ENCODE peak calls at places on chromosomes 7 and 10, in ten cellular contexts. I is activated CD8-positive, alpha-beta T cell treated with anti-CD3 and anti-CD28 coated beads, Interleukin-2, amount 10 ng/mL, durations not matched to agents 7 days and 5 days; D is nephron progenitor cell; A is neural crest cell; N is astrocyte of the hippocampus; E is ELF-1; V is EL; R is right cardiac atrium; Y is upper lobe of right lung; C is pancreas. M is an unnamed sample.

GRCh38 chr7:98685541-98685940 is 68.5 kb downstream of the NPTX2 start:
- DNase-seq in D (no peak), A (no peak), I (no peak), N (no peak), R (no peak), C (no peak), V (no peak), Y (no peak), E (no peak), M (no peak)

GRCh38 chr10:34638405-34639054 is 176.6 kb downstream of the PARD3 start:
- DNase-seq in R (peak; percentile 87), I (peak; percentile 75), A (peak; percentile 93), E (peak; percentile 60), Y (peak; percentile 79), D (peak; percentile 85), C (peak; percentile 83), N (peak; percentile 90), V (peak; percentile 78), M (peak; percentile 68)

GRCh38 chr10:79442171-79443040 is 3.0 kb downstream of the ZCCHC24 start:
- DNase-seq in E (no peak), Y (peak; percentile 63), I (no peak), N (no peak), C (no peak), V (no peak), A (no peak), R (no peak), D (no peak), M (no peak)

GRCh38 chr7:151453326-151453791 is 13.4 kb upstream of the CRYGN start:
- DNase-seq in R (no peak), C (no peak), N (no peak), I (peak; percentile 52), V (no peak), E (peak; percentile 71), A (no peak), D (peak; percentile 40), Y (peak; percentile 62), M (no peak)

GRCh38 chr10:112724404-112724991 is 225.5 kb upstream of the TCF7L2 start:
- DNase-seq in N (no peak), Y (no peak), I (no peak), C (no peak), A (no peak), R (no peak), E (peak; percentile 23), V (no peak), D (peak; percentile 11), M (no peak)

GRCh38 chr7:7426686-7427085 is 109.0 kb downstream of the COL28A1 start:
- DNase-seq in N (no peak), R (no peak), V (no peak), A (no peak), C (no peak), E (no peak), D (no peak), I (no peak), Y (no peak), M (no peak)

GRCh38 chr7:158057446-158057845 is 530.2 kb downstream of the PTPRN2 start:
- DNase-seq in N (no peak), E (no peak), R (peak; percentile 30), D (no peak), Y (peak; percentile 40), V (no peak), I (no peak), C (no peak), A (no peak), M (no peak)

GRCh38 chr7:156963472-156963871 is 14.0 kb downstream of the NOM1 start:
- DNase-seq in Y (no peak), D (no peak), C (no peak), R (no peak), N (no peak), A (no peak), I (no peak), E (no peak), V (no peak), M (no peak)

GRCh38 chr7:65979583-65980477 is 2.2 kb downstream of the GUSB start:
- DNase-seq in D (no peak), C (no peak), E (no peak), I (no peak), Y (peak; percentile 61), A (no peak), N (no peak), V (no peak), R (peak; percentile 62), M (no peak)

GRCh38 chr7:6691609-6692106 is 15.1 kb downstream of the ZNF12 start:
- DNase-seq in E (peak; percentile 8), V (no peak), R (no peak), A (no peak), Y (no peak), D (no peak), I (no peak), N (peak; percentile 13), C (no peak), M (no peak)

GRCh38 chr7:130899638-130900401 is 165.8 kb upstream of the KLF14 start:
- DNase-seq in E (no peak), N (no peak), D (no peak), R (no peak), I (no peak), C (no peak), Y (no peak), A (no peak), V (no peak), M (no peak)

GRCh38 chr7:157409149-157409752 is 72.4 kb downstream of the DNAJB6 start:
- DNase-seq in E (peak; percentile 79), Y (no peak), V (no peak), N (peak; percentile 47), I (no peak), C (no peak), D (no peak), R (peak; percentile 27), A (no peak), M (no peak)

GRCh38 chr7:107836237-107837144 is 33.5 kb upstream of the SLC26A3 start:
- DNase-seq in N (no peak), R (no peak), A (no peak), C (no peak), Y (no peak), D (no peak), V (no peak), E (no peak), I (no peak), M (peak; percentile 37)

GRCh38 chr7:41003031-41003925 is 699.6 kb downstream of the INHBA start:
- DNase-seq in D (peak; percentile 64), A (peak; percentile 48), I (peak; percentile 51), E (peak; percentile 40), V (peak; percentile 46), C (peak; percentile 15), Y (peak; percentile 68), N (peak; percentile 26), R (peak; percentile 49), M (peak; percentile 44)

GRCh38 chr10:26858707-26859034 is 2.1 kb downstream of the ABI1 start:
- DNase-seq in E (no peak), R (no peak), I (no peak), V (no peak), A (no peak), Y (no peak), D (no peak), N (no peak), C (no peak), M (no peak)

GRCh38 chr7:93374345-93374940 is 142.3 kb downstream of the VPS50 start:
- DNase-seq in E (peak; percentile 11), V (peak; percentile 38), Y (no peak), R (no peak), C (no peak), D (no peak), I (no peak), N (peak; percentile 62), A (no peak), M (peak; percentile 41)

GRCh38 chr10:58851606-58852005 is 324.8 kb upstream of the PHYHIPL start:
- DNase-seq in V (peak; percentile 54), Y (no peak), I (no peak), C (no peak), R (no peak), N (no peak), E (no peak), D (no peak), A (no peak), M (no peak)

GRCh38 chr7:54419209-54419608 is 123.0 kb upstream of the VSTM2A start:
- DNase-seq in D (no peak), Y (no peak), I (no peak), R (peak; percentile 25), A (no peak), E (peak; percentile 8), N (no peak), C (no peak), V (no peak), M (no peak)

M was measured in SK-N-DZ.